ENCODE peak calls at places on chromosomes 6 and 20, in nine cellular contexts. F is stimulated activated CD4-positive, alpha-beta T cell treated with anti-CD3 and anti-CD28 coated beads, Interleukin-1b, Interleukin-23, amount 100 ng/mL, for 4 hours; R is dermis blood vessel endothelial cell; M is kidney glomerular epithelial cell; O is NCI-H1417; Y is AG08395; U is RPMI7951; A is HFFc6; I is cardiac fibroblast. H is an unnamed sample.

GRCh38 chr6:125169522-125169921 is 15.9 kb downstream of the TPD52L1 start:
- DNase-seq in F (no peak), R (no peak), M (no peak), O (no peak), Y (no peak), U (no peak), A (no peak), I (no peak), H (no peak)

GRCh38 chr20:19913927-19914614 is 103.1 kb upstream of the NAA20 start:
- DNase-seq in F (no peak), R (peak; percentile 90), M (no peak), O (no peak), Y (no peak), U (peak; percentile 70), A (no peak), I (peak; percentile 91), H (peak; percentile 28)

GRCh38 chr6:15994814-15995459 is 133.9 kb upstream of the MYLIP start:
- DNase-seq in F (no peak), R (peak; percentile 49), M (no peak), O (no peak), Y (no peak), U (no peak), A (no peak), I (no peak), H (no peak)

GRCh38 chr6:134421496-134421895 is 103.6 kb upstream of the SGK1 start:
- DNase-seq in F (no peak), R (peak; percentile 33), M (no peak), O (no peak), Y (peak; percentile 16), U (peak; percentile 46), A (peak; percentile 48), I (peak; percentile 85), H (no peak)

GRCh38 chr20:33875055-33875454 is 63.9 kb downstream of the CHMP4B start:
- DNase-seq in F (no peak), R (no peak), M (no peak), O (no peak), Y (no peak), U (no peak), A (no peak), I (no peak), H (peak; percentile 62)

GRCh38 chr6:106117579-106117978 is 31.4 kb downstream of the PRDM1 start:
- DNase-seq in F (peak; percentile 51), R (no peak), M (no peak), O (no peak), Y (no peak), U (no peak), A (no peak), I (no peak), H (peak; percentile 48)

GRCh38 chr6:26157150-26157837 is 70.1 kb downstream of the HFE start:
- DNase-seq in F (no peak), R (peak; percentile 66), M (peak; percentile 55), O (peak; percentile 78), Y (no peak), U (no peak), A (no peak), I (no peak), H (no peak)

GRCh38 chr6:166476634-166477215 is 94.0 kb upstream of the MPC1 start:
- DNase-seq in F (no peak), R (no peak), M (no peak), O (peak; percentile 60), Y (no peak), U (no peak), A (no peak), I (no peak), H (no peak)

GRCh38 chr6:93678841-93679454 is 259.6 kb upstream of the EPHA7 start:
- DNase-seq in F (no peak), R (no peak), M (peak; percentile 13), O (no peak), Y (no peak), U (no peak), A (no peak), I (peak; percentile 21), H (no peak)

GRCh38 chr6:122014961-122015360 is 384.5 kb upstream of the HSF2 start:
- DNase-seq in F (no peak), R (no peak), M (no peak), O (no peak), Y (peak; percentile 53), U (peak; percentile 57), A (peak; percentile 78), I (peak; percentile 36), H (no peak)

GRCh38 chr6:44122821-44123220 is 4.4 kb downstream of the MRPL14 start:
- DNase-seq in F (no peak), R (peak; percentile 93), M (no peak), O (no peak), Y (no peak), U (peak; percentile 36), A (no peak), I (peak; percentile 39), H (no peak)

GRCh38 chr6:125252891-125253290 is 48.9 kb downstream of the HDDC2 start:
- DNase-seq in F (no peak), R (no peak), M (peak; percentile 42), O (no peak), Y (peak; percentile 11), U (no peak), A (no peak), I (no peak), H (no peak)

GRCh38 chr6:157385482-157385881 is 4.5 kb downstream of the ZDHHC14 start:
- DNase-seq in F (no peak), R (no peak), M (no peak), O (no peak), Y (no peak), U (no peak), A (no peak), I (no peak), H (no peak)

GRCh38 chr20:33936651-33937050 is 57.1 kb upstream of the RALY start:
- DNase-seq in F (no peak), R (no peak), M (no peak), O (no peak), Y (no peak), U (no peak), A (no peak), I (no peak), H (no peak)

GRCh38 chr6:156557269-156557885 is 219.8 kb upstream of the ARID1B start:
- DNase-seq in F (no peak), R (no peak), M (no peak), O (peak; percentile 37), Y (peak; percentile 56), U (peak; percentile 56), A (peak; percentile 25), I (no peak), H (no peak)

GRCh38 chr6:32967151-32968091 is 973 bp upstream of the BRD2 start:
- DNase-seq in F (no peak), R (peak; percentile 70), M (peak; percentile 55), O (peak; percentile 37), Y (peak; percentile 22), U (peak; percentile 67), A (peak; percentile 45), I (peak; percentile 59), H (no peak)

GRCh38 chr6:75280131-75280855 is 4.3 kb downstream of the TMEM30A start:
- DNase-seq in F (no peak), R (no peak), M (no peak), O (no peak), Y (peak; percentile 3), U (no peak), A (no peak), I (no peak), H (no peak)

GRCh38 chr6:146358341-146359046 is 185.1 kb upstream of the RAB32 start:
- DNase-seq in F (no peak), R (peak; percentile 66), M (no peak), O (no peak), Y (peak; percentile 38), U (peak; percentile 58), A (peak; percentile 51), I (peak; percentile 74), H (no peak)

GRCh38 chr20:4227085-4227821 is 211.9 kb upstream of the RNF24 start:
- DNase-seq in F (no peak), R (peak; percentile 47), M (peak; percentile 5), O (no peak), Y (peak; percentile 71), U (peak; percentile 97), A (peak; percentile 88), I (peak; percentile 77), H (no peak)

GRCh38 chr6:111242452-111242851 is 155.1 kb downstream of the SLC16A10 start:
- DNase-seq in F (no peak), R (no peak), M (peak; percentile 61), O (no peak), Y (no peak), U (peak; percentile 66), A (peak; percentile 72), I (peak; percentile 67), H (no peak)

GRCh38 chr20:38434310-38434741 is 802 bp downstream of the SNHG17 start:
- DNase-seq in F (peak; percentile 15), R (peak; percentile 45), M (no peak), O (no peak), Y (no peak), U (peak; percentile 34), A (no peak), I (peak; percentile 38), H (no peak)

GRCh38 chr6:20533746-20534294 is 437 bp upstream of the CDKAL1 start:
- DNase-seq in F (no peak), R (no peak), M (no peak), O (no peak), Y (no peak), U (no peak), A (no peak), I (no peak), H (no peak)

GRCh38 chr6:34459899-34460593 is 5.8 kb upstream of the PACSIN1 start:
- DNase-seq in F (peak; percentile 41), R (peak; percentile 81), M (no peak), O (peak; percentile 23), Y (peak; percentile 32), U (peak; percentile 25), A (no peak), I (peak; percentile 80), H (peak; percentile 83)

GRCh38 chr6:138596591-138596990 is 97.3 kb upstream of the NHSL1 start:
- DNase-seq in F (no peak), R (peak; percentile 60), M (no peak), O (no peak), Y (no peak), U (no peak), A (no peak), I (no peak), H (no peak)

GRCh38 chr20:6855074-6855473 is 87.6 kb downstream of the BMP2 start:
- DNase-seq in F (no peak), R (no peak), M (no peak), O (no peak), Y (no peak), U (no peak), A (no peak), I (no peak), H (no peak)

GRCh38 chr6:41427642-41428401 is 92.4 kb downstream of the NCR2 start:
- DNase-seq in F (no peak), R (peak; percentile 24), M (no peak), O (peak; percentile 11), Y (no peak), U (peak; percentile 55), A (no peak), I (no peak), H (peak; percentile 68)

GRCh38 chr6:3405679-3406078 is 51.2 kb downstream of the SLC22A23 start:
- DNase-seq in F (no peak), R (no peak), M (peak; percentile 28), O (no peak), Y (peak; percentile 80), U (no peak), A (no peak), I (peak; percentile 86), H (no peak)